ENCODE peak calls at places on chromosomes 3 and 15, in four cellular contexts. M is HepG2, T is kidney epithelial cell, S is right lobe of liver. C is an unnamed sample.

GRCh38 chr3:69463546-69463945 is 77.7 kb upstream of the FRMD4B start:
- DNase-seq in T (no peak), M (no peak), S (no peak), C (no peak)

GRCh38 chr3:189947948-189948723 is 172.6 kb downstream of the P3H2 start:
- DNase-seq in S (no peak), M (no peak), T (no peak), C (no peak)

GRCh38 chr3:85342915-85343314 is 384.1 kb downstream of the CADM2 start:
- DNase-seq in S (no peak), M (peak; percentile 3), T (no peak), C (no peak)

GRCh38 chr15:92149469-92149868 is 244.2 kb upstream of the ST8SIA2 start:
- DNase-seq in S (no peak), M (no peak), T (no peak), C (no peak)

GRCh38 chr3:151924753-151925152 is 51.3 kb downstream of the SUCNR1 start:
- DNase-seq in S (no peak), M (no peak), T (no peak), C (no peak)

GRCh38 chr3:87335931-87336330 is 59.5 kb upstream of the POU1F1 start:
- DNase-seq in S (no peak), M (no peak), T (no peak), C (no peak)

GRCh38 chr3:57918123-57918837 is 89.9 kb upstream of the FLNB start:
- DNase-seq in S (no peak), M (no peak), T (peak; percentile 12), C (peak; percentile 91)

GRCh38 chr15:68431037-68431791 is 749 bp downstream of the ITGA11 start:
- DNase-seq in M (no peak), S (no peak), T (no peak), C (no peak)

GRCh38 chr3:42605550-42606173 is 5.2 kb downstream of the NKTR start:
- DNase-seq in T (no peak), S (no peak), M (peak; percentile 45), C (no peak)

GRCh38 chr3:29454326-29454725 is 173.5 kb downstream of the RBMS3 start:
- DNase-seq in S (no peak), T (no peak), M (no peak), C (no peak)

GRCh38 chr15:93321881-93322282 is 232.9 kb upstream of the RGMA start:
- DNase-seq in T (peak; percentile 51), S (no peak), M (peak; percentile 78), C (no peak)

GRCh38 chr15:57503911-57504598 is 87.6 kb upstream of the MYZAP start:
- DNase-seq in T (no peak), M (no peak), S (no peak), C (no peak)

GRCh38 chr3:140465988-140466387 is 211.9 kb upstream of the TRIM42 start:
- DNase-seq in T (no peak), M (no peak), S (no peak), C (no peak)

GRCh38 chr3:17444865-17445264 is 297.6 kb downstream of the TBC1D5 start:
- DNase-seq in T (no peak), S (no peak), M (no peak), C (no peak)

GRCh38 chr15:50458301-50458700 is 34.1 kb downstream of the USP8 start:
- DNase-seq in S (no peak), T (no peak), M (no peak), C (no peak)

GRCh38 chr3:71101014-71101413 is 482.5 kb downstream of the FOXP1 start:
- DNase-seq in M (no peak), S (no peak), T (no peak), C (no peak)

GRCh38 chr15:91861223-91861622 is 7.7 kb downstream of the SLCO3A1 start:
- DNase-seq in M (no peak), S (no peak), T (no peak), C (no peak)

GRCh38 chr3:25856902-25857518 is 67.1 kb downstream of the OXSM start:
- DNase-seq in S (no peak), T (no peak), M (peak; percentile 23), C (no peak)

GRCh38 chr3:136414476-136414875 is 164.3 kb downstream of the PCCB start:
- DNase-seq in S (no peak), T (no peak), M (no peak), C (no peak)

GRCh38 chr3:14633819-14634424 is 17.6 kb upstream of the CCDC174 start:
- DNase-seq in M (peak; percentile 53), S (no peak), T (no peak), C (no peak)

GRCh38 chr3:168839692-168840091 is 744.0 kb upstream of the GOLIM4 start:
- DNase-seq in S (no peak), T (no peak), M (no peak), C (no peak)

GRCh38 chr15:69031013-69032001 is 16.8 kb downstream of the NOX5 start:
- DNase-seq in S (no peak), M (no peak), T (peak; percentile 31), C (no peak)

GRCh38 chr15:48498828-48499227 is 146.7 kb downstream of the FBN1 start:
- DNase-seq in M (no peak), T (no peak), S (no peak), C (no peak)

GRCh38 chr3:99965681-99966408 is 148.2 kb downstream of the CMSS1 start:
- DNase-seq in S (no peak), M (no peak), T (no peak), C (no peak)

GRCh38 chr3:70273492-70273891 is 38.9 kb downstream of the MDFIC2 start:
- DNase-seq in M (no peak), S (no peak), T (no peak), C (no peak)

GRCh38 chr3:195895900-195896360 is 12.4 kb downstream of the TNK2 start:
- DNase-seq in M (no peak), S (peak; percentile 66), T (no peak), C (no peak)

GRCh38 chr15:66236806-66237205 is 16.7 kb downstream of the MEGF11 start:
- DNase-seq in S (no peak), M (no peak), T (no peak), C (no peak)

GRCh38 chr3:152768478-152768877 is 66.5 kb upstream of the P2RY1 start:
- DNase-seq in S (no peak), M (no peak), T (no peak), C (no peak)

GRCh38 chr3:153103406-153103945 is 58.5 kb upstream of the RAP2B start:
- DNase-seq in S (no peak), T (no peak), M (no peak), C (no peak)

GRCh38 chr3:155303540-155303939 is 10.1 kb upstream of the STRIT1 start:
- DNase-seq in T (no peak), S (no peak), M (no peak), C (no peak)

GRCh38 chr3:51944541-51945021 is 2.4 kb downstream of the PARP3 start:
- DNase-seq in T (no peak), S (no peak), M (no peak), C (no peak)

GRCh38 chr3:51941798-51942602 is at the start of the genes PARP3 and RRP9:
- DNase-seq in M (peak; percentile 99), S (peak; percentile 100), T (peak; percentile 100), C (peak; percentile 100)

GRCh38 chr3:51941447-51941797 is 282 bp downstream of the RRP9 start:
- DNase-seq in T (no peak), S (no peak), M (no peak), C (no peak)

GRCh38 chr3:51943451-51944391 is 1.6 kb downstream of the PARP3 start:
- DNase-seq in S (peak; percentile 50), M (no peak), T (no peak), C (no peak)

DNA sequence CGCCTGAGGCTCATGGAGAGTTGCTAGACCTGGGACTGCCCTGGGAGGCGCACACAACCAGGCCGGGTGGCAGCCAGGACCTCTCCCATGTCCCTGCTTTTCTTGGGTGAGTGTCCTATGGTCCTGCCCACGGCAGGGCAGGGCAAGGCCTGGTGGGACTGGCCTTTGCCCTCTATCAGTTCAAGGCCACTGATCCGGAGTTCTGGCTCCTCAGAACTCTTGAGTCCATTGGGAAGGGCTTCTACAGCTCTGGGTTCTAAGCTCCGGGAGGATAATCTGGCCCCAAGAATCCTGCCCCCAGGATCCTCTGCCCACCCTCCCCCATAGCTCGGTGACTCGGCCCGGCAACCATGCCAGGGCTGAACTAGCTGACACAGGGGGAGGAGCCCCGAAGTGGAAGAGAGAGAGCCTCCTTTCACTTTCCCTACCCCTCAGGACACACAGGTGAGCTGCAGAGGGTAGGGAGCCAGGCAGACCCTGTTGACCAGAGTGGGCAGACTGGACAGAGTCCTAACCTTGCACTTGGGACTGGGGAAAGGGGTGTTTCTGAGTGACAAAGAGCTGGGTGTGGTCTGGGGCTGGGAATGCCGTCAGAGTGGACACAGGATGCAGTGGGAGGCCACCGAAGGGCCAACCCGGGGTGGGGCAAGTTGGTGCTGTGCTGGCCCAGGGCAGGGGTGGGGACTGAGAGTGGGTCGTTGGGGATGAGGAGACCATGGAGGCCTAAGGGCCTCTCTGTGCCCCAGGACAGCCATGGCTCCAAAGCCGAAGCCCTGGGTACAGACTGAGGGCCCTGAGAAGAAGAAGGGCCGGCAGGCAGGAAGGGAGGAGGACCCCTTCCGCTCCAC is 664 bp downstream of the PARP3 start:
- DNase-seq in M (peak; percentile 67), S (peak; percentile 72), T (no peak), C (no peak)
- H3K4me3 ChIP-seq in M (peak overlapping the region; percentile 80), S (peak overlapping the region; percentile 92), T (peak overlapping the region; percentile 44), C (peak overlapping the region; percentile 36)

GRCh38 chr3:109338322-109338721 is 976 bp upstream of the DPPA4 start:
- DNase-seq in T (no peak), S (no peak), M (no peak), C (no peak)
- H3K27me3 ChIP-seq in T (no peaks in the 10 kb centered on the region), S (no peaks in the 10 kb centered on the region), M (no peaks in the 10 kb centered on the region), C (no peaks in the 10 kb centered on the region)

GRCh38 chr15:31345606-31346366 is 19.2 kb downstream of the KLF13 start:
- DNase-seq in M (no peak), T (no peak), S (peak; percentile 76), C (no peak)

GRCh38 chr15:31346367-31347066 is 19.9 kb downstream of the KLF13 start:
- DNase-seq in T (no peak), S (no peak), M (no peak), C (no peak)

GRCh38 chr15:31349233-31350141 is 22.9 kb downstream of the KLF13 start:
- DNase-seq in M (no peak), S (no peak), T (no peak), C (no peak)

GRCh38 chr15:31347981-31348803 is 21.6 kb downstream of the KLF13 start:
- DNase-seq in S (no peak), T (no peak), M (no peak), C (no peak)

GRCh38 chr15:31347067-31347975 is 20.7 kb downstream of the KLF13 start:
- DNase-seq in M (no peak), S (no peak), T (no peak), C (no peak)
- H3K4me3 ChIP-seq in M (no peak overlapping the region), S (no peak overlapping the region), T (no peak overlapping the region), C (no peak overlapping the region)

GRCh38 chr3:13574798-13575451 is 26.0 kb downstream of the FBLN2 start:
- DNase-seq in T (no peak), M (no peak), S (no peak), C (no peak)
- H3K27me3 ChIP-seq in T (peaks cover 13% of the 10 kb centered on the region), M (peaks cover 35% of the 10 kb centered on the region), S (no peaks in the 10 kb centered on the region), C (no peaks in the 10 kb centered on the region)